ENCODE peak calls at places on chromosomes 12 and 14, in five cellular contexts. P is EL, K is left ventricle myocardium superior, R is NCI-H69, F is MV-4-11. Y is an unnamed sample.

GRCh38 chr12:5581616-5582367 is 149.9 kb downstream of the NTF3 start:
- DNase-seq in P (no peak), K (no peak), R (no peak), F (no peak), Y (no peak)

GRCh38 chr14:43687866-43688265 is 819.2 kb downstream of the FSCB start:
- DNase-seq in P (no peak), R (no peak), F (no peak), K (no peak), Y (no peak)

GRCh38 chr14:92959189-92959531 is 36.2 kb downstream of the CHGA start:
- DNase-seq in F (no peak), K (peak), R (peak), P (no peak), Y (no peak)

GRCh38 chr14:30225171-30225570 is 297.5 kb upstream of the PRKD1 start:
- DNase-seq in R (no peak), K (no peak), P (no peak), F (no peak), Y (no peak)

GRCh38 chr14:80955434-80955939 is at the start of gene TSHR:
- DNase-seq in K (no peak), R (peak), P (no peak), F (no peak), Y (no peak)

GRCh38 chr14:59964251-59965007 is 44.5 kb downstream of the LRRC9 start:
- DNase-seq in P (peak), R (no peak), K (no peak), F (no peak), Y (no peak)

GRCh38 chr12:56994231-56994746 is 12.1 kb downstream of the ZBTB39 start:
- DNase-seq in R (no peak), P (no peak), F (no peak), K (no peak), Y (no peak)

GRCh38 chr12:108689314-108690190 is 41.8 kb downstream of the CORO1C start:
- DNase-seq in R (peak), F (peak), K (peak), P (peak), Y (peak)

GRCh38 chr12:127779301-127780045 is 487.5 kb upstream of the TMEM132C start:
- DNase-seq in R (no peak), P (no peak), F (no peak), K (no peak), Y (no peak)

GRCh38 chr12:29769162-29769820 is 14.5 kb downstream of the TMTC1 start:
- DNase-seq in R (no peak), K (no peak), P (peak), F (no peak), Y (no peak)

Y was measured in OCI-M1.